ENCODE peak calls at places on chromosomes 16 and 17, in nine cellular contexts. E, S, D, K, W, O, L, Q and U are unnamed samples.

GRCh38 chr16:11253995-11254912 is 1.8 kb downstream of the SOCS1 start:
- DNase-seq in E (no peak), S (no peak), D (no peak), K (no peak), W (no peak), O (no peak), L (no peak), Q (no peak), U (no peak)

GRCh38 chr16:9235837-9236236 is 144.4 kb downstream of the HAPSTR1 start:
- DNase-seq in E (no peak), S (no peak), D (no peak), K (no peak), W (no peak), O (no peak), L (no peak), Q (no peak), U (no peak)

GRCh38 chr16:54947616-54948015 is 17.0 kb downstream of the IRX5 start:
- DNase-seq in E (no peak), S (no peak), D (no peak), K (no peak), W (no peak), O (no peak), L (no peak), Q (no peak), U (no peak)

GRCh38 chr16:85104821-85105391 is 7.4 kb downstream of the CIBAR2 start:
- DNase-seq in E (peak), S (peak), D (no peak), K (no peak), W (peak), O (peak), L (no peak), Q (no peak), U (no peak)

GRCh38 chr16:20673882-20674683 is 23.4 kb downstream of the ACSM1 start:
- DNase-seq in E (peak), S (no peak), D (no peak), K (no peak), W (no peak), O (no peak), L (no peak), Q (no peak), U (no peak)

GRCh38 chr17:82497483-82498405 is 21.8 kb upstream of the FOXK2 start:
- DNase-seq in E (peak), S (peak), D (peak), K (peak), W (peak), O (no peak), L (peak), Q (no peak), U (no peak)

GRCh38 chr16:31083556-31083955 is 5.2 kb downstream of the PRSS53 start:
- DNase-seq in E (no peak), S (no peak), D (no peak), K (no peak), W (no peak), O (no peak), L (no peak), Q (no peak), U (no peak)

GRCh38 chr17:29140631-29141483 is 39.3 kb downstream of the MYO18A start:
- DNase-seq in E (no peak), S (no peak), D (no peak), K (no peak), W (no peak), O (no peak), L (no peak), Q (no peak), U (no peak)

GRCh38 chr16:81473561-81473960 is 29.0 kb downstream of the CMIP start:
- DNase-seq in E (no peak), S (no peak), D (peak), K (no peak), W (no peak), O (no peak), L (no peak), Q (no peak), U (peak)

GRCh38 chr17:45722161-45722560 is 62.0 kb upstream of the CRHR1 start:
- DNase-seq in E (peak), S (no peak), D (no peak), K (no peak), W (no peak), O (no peak), L (no peak), Q (peak), U (no peak)

GRCh38 chr17:81991684-81992513 is 14.5 kb downstream of the ASPSCR1 start:
- DNase-seq in E (peak), S (peak), D (no peak), K (peak), W (peak), O (no peak), L (peak), Q (no peak), U (no peak)

GRCh38 chr16:17276610-17277009 is 194.2 kb downstream of the XYLT1 start:
- DNase-seq in E (no peak), S (no peak), D (no peak), K (no peak), W (no peak), O (no peak), L (no peak), Q (no peak), U (no peak)

GRCh38 chr17:79812969-79813825 is 16.3 kb upstream of the CBX8 start:
- DNase-seq in E (no peak), S (no peak), D (no peak), K (no peak), W (no peak), O (no peak), L (no peak), Q (no peak), U (no peak)

GRCh38 chr16:85871756-85872155 is 27.2 kb upstream of the IRF8 start:
- DNase-seq in E (no peak), S (peak), D (no peak), K (no peak), W (no peak), O (no peak), L (no peak), Q (no peak), U (no peak)

GRCh38 chr16:12440233-12440530 is 363.5 kb downstream of the CPPED1 start:
- DNase-seq in E (no peak), S (no peak), D (no peak), K (no peak), W (no peak), O (no peak), L (no peak), Q (no peak), U (no peak)

GRCh38 chr17:71975331-71975801 is 145.5 kb upstream of the SOX9 start:
- DNase-seq in E (peak), S (peak), D (no peak), K (peak), W (no peak), O (no peak), L (peak), Q (no peak), U (peak)

GRCh38 chr16:85847681-85848601 is 48.4 kb downstream of the COX4I1 start:
- DNase-seq in E (no peak), S (no peak), D (no peak), K (no peak), W (peak), O (no peak), L (no peak), Q (no peak), U (no peak)

GRCh38 chr17:28216528-28216927 is 102.5 kb upstream of the TMEM97 start:
- DNase-seq in E (no peak), S (peak), D (no peak), K (no peak), W (no peak), O (no peak), L (peak), Q (no peak), U (no peak)

GRCh38 chr16:19851476-19851875 is 33.2 kb downstream of the GPRC5B start:
- DNase-seq in E (no peak), S (no peak), D (no peak), K (no peak), W (no peak), O (no peak), L (no peak), Q (no peak), U (no peak)

DNA sequence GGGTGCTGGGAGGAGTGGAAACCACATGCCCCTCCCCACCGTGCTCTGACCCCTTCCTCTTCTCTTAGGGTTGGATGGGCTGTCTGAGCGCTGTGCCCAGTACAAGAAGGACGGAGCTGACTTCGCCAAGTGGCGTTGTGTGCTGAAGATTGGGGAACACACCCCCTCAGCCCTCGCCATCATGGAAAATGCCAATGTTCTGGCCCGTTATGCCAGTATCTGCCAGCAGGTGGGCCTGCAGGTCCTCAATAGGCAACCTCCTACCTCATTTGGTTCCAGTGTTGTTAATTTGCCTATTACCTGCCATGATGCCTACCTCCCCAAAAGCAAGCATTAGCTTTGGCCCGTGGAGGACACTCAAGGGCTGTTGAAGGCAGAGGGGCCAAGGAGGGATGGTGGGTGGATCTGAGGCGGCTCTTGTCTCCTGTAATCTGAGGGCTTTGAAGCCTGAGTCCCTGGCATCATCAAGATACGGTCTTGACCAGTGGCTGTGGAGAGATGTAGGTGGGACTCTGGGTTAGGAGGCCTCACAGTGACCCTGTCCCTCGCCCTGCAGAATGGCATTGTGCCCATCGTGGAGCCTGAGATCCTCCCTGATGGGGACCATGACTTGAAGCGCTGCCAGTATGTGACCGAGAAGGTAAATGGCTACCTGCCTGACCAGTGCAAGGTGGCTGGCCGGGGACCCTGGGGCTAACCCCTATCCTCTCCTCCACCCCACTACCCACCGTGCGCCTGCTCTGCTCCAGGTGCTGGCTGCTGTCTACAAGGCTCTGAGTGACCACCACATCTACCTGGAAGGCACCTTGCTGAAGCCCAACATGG is 3.4 kb downstream of the ALDOA start:
- DNase-seq in E (peak), S (peak), D (no peak), K (no peak), W (peak), O (no peak), L (peak), Q (no peak), U (no peak)
- H3K4me3 ChIP-seq in E (no peak), S (no peak), D (no peak), K (no peak), W (no peak), O (peak), L (no peak), Q (no peak), U (peak)

GRCh38 chr16:23059433-23059832 is 89.8 kb downstream of the USP31 start:
- DNase-seq in E (no peak), S (no peak), D (no peak), K (no peak), W (no peak), O (no peak), L (no peak), Q (no peak), U (no peak)
- H3K4me3 ChIP-seq in E (no peak), S (no peak), D (no peak), K (no peak), W (no peak), O (no peak), L (no peak), Q (no peak), U (no peak)

GRCh38 chr17:74244128-74244527 is 29.9 kb upstream of the DNAI2 start:
- DNase-seq in E (no peak), S (no peak), D (no peak), K (no peak), W (no peak), O (no peak), L (no peak), Q (no peak), U (no peak)

GRCh38 chr17:74244543-74244942 is 29.5 kb upstream of the DNAI2 start:
- DNase-seq in E (no peak), S (no peak), D (no peak), K (no peak), W (no peak), O (no peak), L (no peak), Q (no peak), U (no peak)

GRCh38 chr17:74243013-74243755 is 29.8 kb downstream of the TTYH2 start:
- DNase-seq in E (no peak), S (no peak), D (no peak), K (no peak), W (no peak), O (no peak), L (no peak), Q (no peak), U (no peak)

GRCh38 chr17:74245145-74245817 is 28.8 kb upstream of the DNAI2 start:
- DNase-seq in E (no peak), S (no peak), D (no peak), K (no peak), W (no peak), O (no peak), L (no peak), Q (peak), U (no peak)

DNA sequence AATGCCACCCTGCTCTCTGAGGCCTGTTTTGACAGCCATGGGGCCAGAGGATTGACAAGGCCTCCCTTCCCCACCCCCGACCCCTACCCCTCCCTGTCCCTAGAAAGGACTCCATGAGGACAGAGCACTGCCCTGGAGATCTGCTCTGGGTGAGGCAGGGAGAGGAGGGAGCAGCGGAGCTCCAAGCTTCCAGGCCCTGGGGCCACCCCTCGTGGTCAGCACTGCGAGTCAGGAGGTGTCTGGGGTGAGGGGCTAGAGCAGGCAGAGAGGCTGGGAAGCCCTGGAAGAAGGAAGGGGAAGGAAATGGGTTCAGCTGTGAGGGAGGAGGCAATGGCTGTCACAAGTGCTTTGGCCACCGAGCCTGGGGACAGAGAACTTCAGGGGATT is 28.2 kb upstream of the DNAI2 start:
- DNase-seq in E (no peak), S (no peak), D (no peak), K (no peak), W (no peak), O (no peak), L (no peak), Q (no peak), U (no peak)
- H3K4me3 ChIP-seq in E (no peak), S (no peak), D (no peak), K (no peak), W (no peak), O (no peak), L (no peak), Q (no peak), U (no peak)

GRCh38 chr17:39738568-39738901 is 797 bp downstream of the GRB7 start:
- DNase-seq in E (peak), S (peak), D (no peak), K (peak), W (peak), O (no peak), L (peak), Q (no peak), U (no peak)

GRCh38 chr17:39740357-39741111 is 2.8 kb downstream of the GRB7 start:
- DNase-seq in E (peak), S (peak), D (no peak), K (peak), W (no peak), O (no peak), L (peak), Q (peak), U (no peak)

GRCh38 chr17:39737761-39738567 is at the start of gene GRB7:
- DNase-seq in E (peak), S (peak), D (no peak), K (peak), W (peak), O (no peak), L (peak), Q (no peak), U (no peak)

GRCh38 chr17:39739020-39739884 is 1.5 kb downstream of the GRB7 start:
- DNase-seq in E (peak), S (peak), D (no peak), K (peak), W (peak), O (no peak), L (peak), Q (no peak), U (no peak)

DNA sequence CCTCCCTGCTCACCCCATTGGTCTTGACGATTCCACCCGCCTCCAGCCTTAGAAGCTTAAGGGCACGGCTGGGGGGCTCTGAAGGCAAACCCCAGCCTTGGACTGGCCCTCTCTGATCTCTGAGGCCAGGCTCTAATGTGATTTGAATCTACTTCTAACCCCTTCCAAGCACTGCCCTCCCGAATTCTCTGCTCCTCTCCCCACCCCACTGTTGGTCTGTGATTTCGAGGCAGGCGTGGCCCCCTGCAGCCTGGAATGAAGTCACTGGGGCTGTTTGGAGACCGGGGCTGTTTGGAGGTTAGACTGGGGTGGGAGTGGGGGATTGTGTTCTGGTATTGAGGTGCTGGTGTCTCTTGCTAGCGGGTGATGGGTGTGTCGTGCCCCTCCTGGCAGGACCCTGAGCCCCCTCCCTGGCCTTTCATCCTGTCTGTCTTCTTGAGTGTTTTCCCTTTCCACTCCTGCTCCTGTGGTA is 2.2 kb downstream of the GRB7 start:
- DNase-seq in E (peak), S (peak), D (no peak), K (peak), W (no peak), O (no peak), L (peak), Q (no peak), U (no peak)
- H3K4me3 ChIP-seq in E (peak), S (peak), D (peak), K (peak), W (peak), O (no peak), L (peak), Q (peak), U (no peak)

GRCh38 chr16:56984639-56985038 is 4.7 kb upstream of the NLRC5 start:
- DNase-seq in E (no peak), S (peak), D (no peak), K (no peak), W (peak), O (no peak), L (peak), Q (no peak), U (no peak)

GRCh38 chr16:56985962-56986360 is 3.4 kb upstream of the NLRC5 start:
- DNase-seq in E (no peak), S (no peak), D (no peak), K (no peak), W (no peak), O (no peak), L (no peak), Q (no peak), U (no peak)

GRCh38 chr16:56983211-56983751 is 6.1 kb upstream of the NLRC5 start:
- DNase-seq in E (peak), S (no peak), D (no peak), K (no peak), W (peak), O (no peak), L (no peak), Q (no peak), U (no peak)

GRCh38 chr16:56986361-56986760 is 3.0 kb upstream of the NLRC5 start:
- DNase-seq in E (no peak), S (no peak), D (no peak), K (no peak), W (no peak), O (no peak), L (no peak), Q (no peak), U (no peak)

DNA sequence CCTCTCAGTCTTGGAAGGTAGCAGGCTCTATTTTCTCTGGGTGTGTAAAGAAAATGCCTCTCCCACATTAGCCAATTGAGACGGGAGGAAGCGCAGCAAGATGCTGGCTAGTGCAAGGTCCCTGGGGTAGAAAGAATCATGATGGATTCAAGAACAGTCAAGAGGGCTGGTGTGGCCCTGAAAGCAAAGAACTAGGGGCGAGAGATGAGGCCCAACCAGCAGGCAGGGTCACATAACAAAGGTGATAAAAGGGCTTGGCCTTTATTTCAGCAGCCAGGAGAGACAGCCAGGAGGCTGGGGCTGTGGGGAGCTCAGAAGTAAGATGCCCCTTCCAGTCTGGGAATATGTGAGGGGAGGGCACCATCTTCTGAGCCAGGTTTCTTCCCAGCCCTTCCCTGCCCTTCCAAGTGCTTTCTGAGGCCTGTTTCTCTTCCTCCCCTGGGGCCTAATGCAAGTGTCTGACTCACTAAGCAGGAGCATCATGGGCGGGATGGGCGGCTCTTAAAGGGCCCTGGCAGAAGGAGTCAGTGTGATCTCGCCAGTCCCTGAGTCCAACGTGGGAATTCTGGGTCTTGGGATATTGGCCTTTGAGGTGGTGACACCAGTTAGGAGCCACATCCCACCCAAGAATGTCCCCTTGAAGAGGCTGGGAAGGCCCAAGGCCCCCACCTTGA is 3.9 kb upstream of the NLRC5 start:
- DNase-seq in E (peak), S (peak), D (no peak), K (no peak), W (peak), O (no peak), L (peak), Q (no peak), U (peak)
- H3K4me3 ChIP-seq in E (no peak), S (no peak), D (no peak), K (no peak), W (no peak), O (peak), L (no peak), Q (no peak), U (no peak)